ENCODE peak calls at places on chromosomes 13 and 19, in five cellular contexts. N, L, X, A and J are unnamed samples.
A peak's percentile ranks its signal among the peaks of the same experiment; 100 is the strongest.

GRCh38 chr13:87810391-87810801 is 139.2 kb downstream of the SLITRK5 start:
- DNase-seq in L (no peak), N (no peak), A (no peak), X (peak; percentile 71), J (no peak)

GRCh38 chr13:44249439-44249838 is 124.2 kb upstream of the SERP2 start:
- DNase-seq in X (no peak), N (no peak), L (peak; percentile 26), A (peak; percentile 64), J (peak; percentile 88)

GRCh38 chr19:43755256-43755801 is 567 bp upstream of the SMG9 start:
- DNase-seq in L (peak; percentile 84), A (no peak), N (peak; percentile 19), X (peak; percentile 87), J (peak; percentile 90)

GRCh38 chr13:105972811-105973590 is 562.5 kb downstream of the EFNB2 start:
- DNase-seq in L (no peak), A (no peak), X (no peak), N (no peak), J (no peak)

GRCh38 chr13:39575641-39576238 is 27.3 kb downstream of the LHFPL6 start:
- DNase-seq in L (no peak), A (no peak), X (no peak), N (no peak), J (no peak)

GRCh38 chr13:31044658-31045620 is 112.5 kb downstream of the TEX26 start:
- DNase-seq in A (no peak), X (peak; percentile 71), N (no peak), L (no peak), J (no peak)

GRCh38 chr13:59532405-59532804 is 631.3 kb downstream of the DIAPH3 start:
- DNase-seq in A (no peak), L (no peak), N (no peak), X (no peak), J (no peak)

GRCh38 chr19:18119243-18120105 is 21.9 kb downstream of the MAST3 start:
- DNase-seq in N (no peak), X (no peak), L (no peak), A (no peak), J (peak; percentile 50)

GRCh38 chr13:38752726-38753125 is 65.8 kb downstream of the FREM2 start:
- DNase-seq in N (no peak), L (no peak), A (no peak), X (no peak), J (no peak)

GRCh38 chr19:18496167-18496979 is 25.5 kb downstream of the ELL start:
- DNase-seq in X (peak; percentile 20), N (no peak), A (no peak), L (no peak), J (peak; percentile 73)

GRCh38 chr13:75383064-75383715 is 98.8 kb downstream of the TBC1D4 start:
- DNase-seq in A (no peak), N (no peak), X (no peak), L (no peak), J (no peak)

GRCh38 chr19:41754596-41754995 is 734 bp upstream of the CEACAM6 start:
- DNase-seq in N (no peak), X (no peak), A (no peak), L (no peak), J (no peak)

GRCh38 chr13:112902669-112903068 is 66.3 kb upstream of the MCF2L start:
- DNase-seq in X (no peak), A (no peak), L (no peak), N (no peak), J (no peak)

GRCh38 chr13:102830646-102831045 is 15.2 kb upstream of the ERCC5 start:
- DNase-seq in A (no peak), X (no peak), N (no peak), L (no peak), J (no peak)

GRCh38 chr13:49810825-49811526 is 18.5 kb upstream of the KPNA3 start:
- DNase-seq in L (peak; percentile 30), N (no peak), X (no peak), A (no peak), J (no peak)

GRCh38 chr13:24263652-24264051 is 45.7 kb upstream of the C1QTNF9 start:
- DNase-seq in X (no peak), N (no peak), A (no peak), L (no peak), J (no peak)

GRCh38 chr13:25525884-25526283 is 154.1 kb downstream of the ATP8A2 start:
- DNase-seq in A (no peak), N (no peak), L (no peak), X (no peak), J (no peak)

GRCh38 chr19:37988758-37989635 is 82.0 kb downstream of the SIPA1L3 start:
- DNase-seq in X (no peak), L (no peak), A (no peak), N (no peak), J (no peak)

GRCh38 chr19:51595776-51596175 is 24.7 kb downstream of the ZNF175 start:
- DNase-seq in A (no peak), L (no peak), X (no peak), N (no peak), J (no peak)

GRCh38 chr13:98549728-98550317 is 27.1 kb downstream of the STK24 start:
- DNase-seq in X (no peak), A (no peak), N (no peak), L (no peak), J (no peak)

GRCh38 chr13:106533940-106534843 is 1.3 kb downstream of the EFNB2 start:
- DNase-seq in A (no peak), N (no peak), X (peak; percentile 59), L (peak; percentile 30), J (no peak)

GRCh38 chr13:74090397-74090796 is 43.8 kb downstream of the KLF12 start:
- DNase-seq in X (no peak), A (no peak), L (no peak), N (no peak), J (no peak)

GRCh38 chr13:42865703-42866102 is 84.3 kb downstream of the FAM216B start:
- DNase-seq in L (no peak), X (no peak), N (no peak), A (no peak), J (no peak)

GRCh38 chr13:36475468-36475867 is 43.2 kb downstream of the CCNA1 start:
- DNase-seq in X (no peak), N (no peak), A (no peak), L (no peak), J (no peak)

GRCh38 chr13:44842158-44842557 is 147.1 kb downstream of the NUFIP1 start:
- DNase-seq in A (no peak), X (no peak), L (no peak), N (no peak), J (no peak)

GRCh38 chr19:43624933-43625332 is 5.5 kb upstream of the ZNF428 start:
- DNase-seq in A (no peak), X (peak; percentile 92), N (no peak), L (peak; percentile 31), J (peak; percentile 83)

GRCh38 chr13:48403151-48403631 is 9.7 kb downstream of the LPAR6 start:
- DNase-seq in L (no peak), A (no peak), N (no peak), X (no peak), J (no peak)

GRCh38 chr13:79901336-79901735 is 420.4 kb downstream of the NDFIP2 start:
- DNase-seq in X (no peak), N (no peak), L (no peak), A (no peak), J (no peak)

GRCh38 chr19:55212447-55212846 is 3.1 kb upstream of the PTPRH start:
- DNase-seq in A (no peak), X (peak; percentile 91), N (no peak), L (no peak), J (no peak)

GRCh38 chr13:50393641-50394040 is 378.4 kb downstream of the KCNRG start:
- DNase-seq in X (peak; percentile 21), L (no peak), N (peak; percentile 61), A (no peak), J (no peak)

GRCh38 chr13:44692173-44692713 is 116.1 kb upstream of the TSC22D1 start:
- DNase-seq in X (no peak), L (no peak), N (no peak), A (no peak), J (no peak)